ENCODE peak calls at places on chromosomes 2 and 18, in four cellular contexts. G is GM20000, M is OCI-LY7, R is endothelial cell. T is an unnamed sample.

GRCh38 chr2:157894694-157895450 is 18.7 kb upstream of the ACVR1 start:
- DNase-seq in G (no peak), M (no peak), R (no peak), T (no peak)

GRCh38 chr2:194253528-194254259 is 1403.3 kb upstream of the SLC39A10 start:
- DNase-seq in G (no peak), M (no peak), R (no peak), T (no peak)

GRCh38 chr2:239380831-239381708 is 19.8 kb downstream of the HDAC4 start:
- DNase-seq in G (peak), M (peak), R (no peak), T (peak)

GRCh38 chr2:181462032-181462431 is 4.8 kb downstream of the ITGA4 start:
- DNase-seq in G (no peak), M (no peak), R (no peak), T (peak)

GRCh38 chr2:158539176-158539895 is 82.6 kb downstream of the PKP4 start:
- DNase-seq in G (no peak), M (no peak), R (no peak), T (no peak)

GRCh38 chr2:42567806-42568429 is 514 bp upstream of the MTA3 start:
- DNase-seq in G (peak), M (peak), R (peak), T (peak)

GRCh38 chr2:158009425-158009824 is 92.3 kb upstream of the UPP2 start:
- DNase-seq in G (no peak), M (no peak), R (no peak), T (no peak)

GRCh38 chr2:172927381-172928357 is 148.0 kb upstream of the MAP3K20 start:
- DNase-seq in G (no peak), M (no peak), R (no peak), T (no peak)

GRCh38 chr18:79587298-79588125 is 92.1 kb upstream of the CTDP1 start:
- DNase-seq in G (no peak), M (no peak), R (no peak), T (no peak)

GRCh38 chr2:187360286-187360685 is 87.8 kb downstream of the CALCRL start:
- DNase-seq in G (no peak), M (no peak), R (no peak), T (no peak)

GRCh38 chr18:1015777-1016176 is 111.1 kb downstream of the ADCYAP1 start:
- DNase-seq in G (no peak), M (no peak), R (no peak), T (no peak)

GRCh38 chr2:151380617-151381235 is 23.3 kb downstream of the TNFAIP6 start:
- DNase-seq in G (no peak), M (no peak), R (no peak), T (no peak)

GRCh38 chr2:237705225-237705524 is 77.8 kb downstream of the LRRFIP1 start:
- DNase-seq in G (no peak), M (no peak), R (no peak), T (peak)

GRCh38 chr2:207135801-207136457 is 29.8 kb downstream of the KLF7 start:
- DNase-seq in G (no peak), M (no peak), R (no peak), T (no peak)

GRCh38 chr2:162200636-162201035 is 42.6 kb downstream of the FAP start:
- DNase-seq in G (no peak), M (no peak), R (no peak), T (no peak)

GRCh38 chr2:81894451-81894990 is 1590.0 kb upstream of the LRRTM1 start:
- DNase-seq in G (no peak), M (no peak), R (no peak), T (no peak)
- TF ChIP-seq CTCF in G (no peak), M (no peak), R (no peak), T (no peak)

GRCh38 chr2:241219856-241220356 is 31.4 kb downstream of the ANO7 start:
- DNase-seq in G (no peak), M (no peak), R (no peak), T (no peak)

GRCh38 chr2:241217320-241218031 is 29.0 kb downstream of the ANO7 start:
- DNase-seq in G (peak), M (peak), R (peak), T (peak)

GRCh38 chr2:241219030-241219382 is 30.5 kb downstream of the ANO7 start:
- DNase-seq in G (no peak), M (no peak), R (no peak), T (no peak)

GRCh38 chr2:241216211-241216761 is 27.8 kb downstream of the ANO7 start:
- DNase-seq in G (no peak), M (no peak), R (no peak), T (no peak)

GRCh38 chr2:241218131-241219029 is 29.9 kb downstream of the ANO7 start:
- DNase-seq in G (peak), M (peak), R (peak), T (peak)
- TF ChIP-seq CTCF in G (peak), M (peak), R (no peak), T (no peak)

DNA sequence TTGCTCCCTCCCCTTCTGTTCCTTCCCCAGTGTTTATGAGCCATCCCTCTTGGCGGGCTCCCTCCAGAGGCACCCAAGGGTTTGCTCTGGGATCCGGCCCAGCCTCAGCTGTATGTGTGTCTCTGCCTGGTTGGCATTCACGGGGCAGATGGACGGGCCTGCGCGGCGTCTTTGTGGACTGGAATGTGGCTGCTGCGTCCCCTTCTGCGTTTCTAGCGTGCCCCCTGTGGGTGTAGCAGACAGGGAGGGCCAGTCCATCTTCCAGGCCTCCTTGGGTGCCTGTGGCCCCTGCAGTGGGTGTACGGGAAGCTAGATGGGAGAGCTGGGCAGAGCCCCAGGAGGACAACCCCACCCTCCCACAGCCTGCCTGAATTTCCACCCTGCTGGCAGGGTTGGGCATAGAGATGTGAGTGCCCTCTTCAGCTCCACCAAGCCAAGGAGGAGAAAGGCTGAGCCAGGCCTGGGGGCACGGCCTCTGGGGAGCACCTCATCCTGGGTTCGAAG is 15.7 kb downstream of the GPC1 start:
- DNase-seq in G (no peak), M (no peak), R (no peak), T (no peak)
- TF ChIP-seq CTCF in G (no peak), M (no peak), R (no peak), T (no peak)

GRCh38 chr2:218732052-218732760 is 21.6 kb downstream of the TTLL4 start:
- DNase-seq in G (no peak), M (no peak), R (no peak), T (no peak)

GRCh38 chr2:218732761-218733158 is 22.1 kb downstream of the TTLL4 start:
- DNase-seq in G (no peak), M (no peak), R (no peak), T (no peak)

GRCh38 chr2:218722876-218723477 is 12.3 kb downstream of the TTLL4 start:
- DNase-seq in G (no peak), M (no peak), R (no peak), T (no peak)

GRCh38 chr2:218726004-218726574 is 15.5 kb downstream of the TTLL4 start:
- DNase-seq in G (no peak), M (no peak), R (no peak), T (no peak)

DNA sequence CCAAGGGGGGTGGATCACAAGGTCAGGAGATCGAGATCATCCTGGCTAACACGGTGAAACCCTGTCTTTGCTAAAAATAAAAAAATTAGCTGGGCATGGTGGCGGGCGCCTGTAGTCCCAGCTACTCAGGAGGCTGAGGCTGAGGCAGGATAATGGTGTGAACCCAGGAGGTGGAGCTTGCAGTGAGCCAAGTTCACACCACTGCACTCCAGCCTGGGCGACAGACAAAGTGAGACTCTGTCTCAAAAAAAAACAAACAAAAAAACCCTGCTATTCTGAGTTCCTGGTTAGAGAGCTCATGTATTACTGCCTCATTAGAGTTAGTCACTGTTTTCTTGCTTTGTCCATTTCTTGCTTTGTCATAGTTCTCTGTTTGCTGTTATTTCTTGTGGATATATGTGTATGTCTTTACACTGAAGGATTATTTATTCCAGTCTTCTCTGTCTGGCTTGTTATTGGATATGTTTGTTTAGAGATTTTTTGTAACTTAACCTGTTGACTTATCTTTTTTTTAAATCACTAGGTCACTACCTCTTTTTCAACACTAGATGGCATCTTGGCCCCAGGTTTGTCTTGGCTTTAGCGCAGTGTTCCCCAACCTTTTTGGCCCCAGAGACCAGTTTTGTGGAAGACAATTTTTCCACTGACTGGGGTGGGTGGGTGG is 17.0 kb downstream of the TTLL4 start:
- DNase-seq in G (no peak), M (peak), R (no peak), T (no peak)
- TF ChIP-seq CTCF in G (no peak), M (peak), R (no peak), T (peak)

T was measured in activated CD8-positive, alpha-beta T cell treated with anti-CD3 and anti-CD28 coated beads for 36 hours.